ENCODE peak calls at places on chromosomes 5 and 9, in four cellular contexts. One of them, this sample, is unnamed.

GRCh38 chr9:105238302-105238701 is 6.1 kb upstream of the SLC44A1 start:
- DNase-seq in astrocyte of the spinal cord: no peak
- DNase-seq in A549: no peak
- DNase-seq in SJCRH30: no peak
- DNase-seq in this sample: no peak

GRCh38 chr9:91921371-91921770 is 28.7 kb downstream of the ROR2 start:
- DNase-seq in astrocyte of the spinal cord: no peak
- DNase-seq in A549: no peak
- DNase-seq in SJCRH30: no peak
- DNase-seq in this sample: no peak

GRCh38 chr9:7185612-7186011 is 427.8 kb downstream of the KDM4C start:
- DNase-seq in astrocyte of the spinal cord: peak
- DNase-seq in A549: peak
- DNase-seq in SJCRH30: peak
- DNase-seq in this sample: peak

GRCh38 chr5:88145603-88146467 is 122.8 kb downstream of the TMEM161B start:
- DNase-seq in astrocyte of the spinal cord: peak
- DNase-seq in A549: no peak
- DNase-seq in SJCRH30: no peak
- DNase-seq in this sample: no peak

GRCh38 chr5:169302491-169303118 is 1.7 kb upstream of the SLIT3 start:
- DNase-seq in astrocyte of the spinal cord: peak
- DNase-seq in A549: peak
- DNase-seq in SJCRH30: peak
- DNase-seq in this sample: peak

GRCh38 chr5:133825631-133826289 is 142.7 kb downstream of the C5orf15 start:
- DNase-seq in astrocyte of the spinal cord: no peak
- DNase-seq in A549: no peak
- DNase-seq in SJCRH30: peak
- DNase-seq in this sample: no peak

GRCh38 chr5:65307088-65307487 is 174.6 kb downstream of the ADAMTS6 start:
- DNase-seq in astrocyte of the spinal cord: no peak
- DNase-seq in A549: no peak
- DNase-seq in SJCRH30: no peak
- DNase-seq in this sample: no peak

GRCh38 chr9:98442114-98442513 is 186.7 kb upstream of the TBC1D2 start:
- DNase-seq in astrocyte of the spinal cord: no peak
- DNase-seq in A549: no peak
- DNase-seq in SJCRH30: no peak
- DNase-seq in this sample: no peak

GRCh38 chr9:69412741-69413150 is 87.7 kb downstream of the ENTREP1 start:
- DNase-seq in astrocyte of the spinal cord: peak
- DNase-seq in A549: peak
- DNase-seq in SJCRH30: peak
- DNase-seq in this sample: peak

GRCh38 chr9:109026306-109026705 is 13.0 kb upstream of the CTNNAL1 start:
- DNase-seq in astrocyte of the spinal cord: no peak
- DNase-seq in A549: no peak
- DNase-seq in SJCRH30: no peak
- DNase-seq in this sample: no peak

GRCh38 chr5:10856646-10857332 is 95.8 kb upstream of the DAP start:
- DNase-seq in astrocyte of the spinal cord: peak
- DNase-seq in A549: peak
- DNase-seq in SJCRH30: peak
- DNase-seq in this sample: peak

GRCh38 chr5:180802325-180803180 is at the start of gene MGAT1:
- DNase-seq in astrocyte of the spinal cord: peak
- DNase-seq in A549: peak
- DNase-seq in SJCRH30: peak
- DNase-seq in this sample: peak

This sample was measured in AG08395.